ENCODE peak calls at places on chromosomes 6 and 20, in nine cellular contexts. J is heart right ventricle, K is A549, T is fibroblast of lung, E is psoas muscle, V is GM23248, R is SJSA1, W is SK-N-SH, U is gastrocnemius medialis. B is an unnamed sample.

GRCh38 chr20:36008461-36009035 is 40.2 kb downstream of the CNBD2 start:
- DNase-seq in J (no peak), K (no peak), T (no peak), E (no peak), V (no peak), R (no peak), W (no peak), U (no peak), B (no peak)

GRCh38 chr20:1881240-1881835 is 13.9 kb upstream of the SIRPA start:
- DNase-seq in J (peak; percentile 43), K (no peak), T (no peak), E (no peak), V (no peak), R (no peak), W (no peak), U (peak; percentile 53), B (no peak)

GRCh38 chr6:2029130-2029794 is 216.1 kb downstream of the GMDS start:
- DNase-seq in J (no peak), K (no peak), T (no peak), E (no peak), V (no peak), R (no peak), W (no peak), U (no peak), B (no peak)

GRCh38 chr6:141956868-141957267 is 175.9 kb upstream of the GJE1 start:
- DNase-seq in J (no peak), K (no peak), T (no peak), E (no peak), V (no peak), R (no peak), W (no peak), U (no peak), B (no peak)

GRCh38 chr20:31833130-31833930 is 12.1 kb downstream of the FOXS1 start:
- DNase-seq in J (peak; percentile 70), K (peak; percentile 68), T (no peak), E (peak; percentile 75), V (peak; percentile 52), R (peak; percentile 83), W (peak; percentile 90), U (peak; percentile 65), B (peak; percentile 58)

GRCh38 chr6:604579-604978 is 52.3 kb downstream of the HUS1B start:
- DNase-seq in J (no peak), K (no peak), T (no peak), E (no peak), V (no peak), R (no peak), W (no peak), U (no peak), B (no peak)

GRCh38 chr20:63176035-63176434 is 39.9 kb downstream of the YTHDF1 start:
- DNase-seq in J (no peak), K (no peak), T (no peak), E (no peak), V (peak; percentile 32), R (no peak), W (no peak), U (no peak), B (no peak)

GRCh38 chr6:168088161-168089106 is 9.4 kb upstream of the FRMD1 start:
- DNase-seq in J (no peak), K (no peak), T (peak; percentile 59), E (peak; percentile 14), V (peak; percentile 24), R (peak; percentile 9), W (no peak), U (no peak), B (no peak)

GRCh38 chr20:51378171-51378928 is 164.2 kb downstream of the NFATC2 start:
- DNase-seq in J (no peak), K (peak; percentile 43), T (no peak), E (no peak), V (no peak), R (no peak), W (no peak), U (no peak), B (no peak)

GRCh38 chr6:81783893-81784292 is 31.4 kb upstream of the TENT5A start:
- DNase-seq in J (no peak), K (no peak), T (no peak), E (no peak), V (no peak), R (no peak), W (no peak), U (no peak), B (no peak)

GRCh38 chr6:73704260-73704659 is 8.3 kb downstream of the CD109 start:
- DNase-seq in J (no peak), K (peak; percentile 83), T (peak; percentile 99), E (peak; percentile 23), V (peak; percentile 96), R (peak; percentile 93), W (no peak), U (no peak), B (no peak)

GRCh38 chr6:117906454-117906904 is 585 bp upstream of the SLC35F1 start:
- DNase-seq in J (no peak), K (no peak), T (no peak), E (no peak), V (peak; percentile 4), R (no peak), W (no peak), U (no peak), B (no peak)

GRCh38 chr6:43776115-43776798 is 6.2 kb downstream of the VEGFA start:
- DNase-seq in J (no peak), K (no peak), T (no peak), E (no peak), V (no peak), R (no peak), W (no peak), U (peak; percentile 72), B (no peak)

GRCh38 chr20:44166477-44166876 is 20.5 kb downstream of the JPH2 start:
- DNase-seq in J (no peak), K (peak; percentile 65), T (peak; percentile 76), E (peak; percentile 64), V (peak; percentile 77), R (peak; percentile 84), W (no peak), U (peak; percentile 91), B (peak; percentile 67)

GRCh38 chr20:3796477-3797225 is 541 bp downstream of the CDC25B start:
- DNase-seq in J (no peak), K (no peak), T (no peak), E (no peak), V (no peak), R (peak; percentile 43), W (no peak), U (no peak), B (no peak)

GRCh38 chr20:3798405-3798768 is 2.3 kb downstream of the CDC25B start:
- DNase-seq in J (no peak), K (no peak), T (no peak), E (no peak), V (no peak), R (no peak), W (no peak), U (no peak), B (no peak)

GRCh38 chr20:3797226-3797545 is 1.1 kb downstream of the CDC25B start:
- DNase-seq in J (no peak), K (no peak), T (no peak), E (no peak), V (no peak), R (no peak), W (peak; percentile 10), U (no peak), B (no peak)

GRCh38 chr20:3798908-3799248 is 2.8 kb downstream of the CDC25B start:
- DNase-seq in J (no peak), K (no peak), T (no peak), E (no peak), V (no peak), R (no peak), W (no peak), U (no peak), B (no peak)

GRCh38 chr20:3797592-3798404 is 1.7 kb downstream of the CDC25B start:
- DNase-seq in J (no peak), K (no peak), T (peak; percentile 36), E (no peak), V (no peak), R (peak; percentile 62), W (peak; percentile 11), U (no peak), B (no peak)
- H3K4me1 ChIP-seq in J (peaks cover 31% of the 10 kb centered on the region), K (peaks cover 55% of the 10 kb centered on the region), T (peaks cover 23% of the 10 kb centered on the region), E (peaks cover 6% of the 10 kb centered on the region), V (peaks cover 12% of the 10 kb centered on the region), R (peaks cover 37% of the 10 kb centered on the region), W (peaks cover 17% of the 10 kb centered on the region), U (no peaks in the 10 kb centered on the region), B (peaks cover 38% of the 10 kb centered on the region)

DNA sequence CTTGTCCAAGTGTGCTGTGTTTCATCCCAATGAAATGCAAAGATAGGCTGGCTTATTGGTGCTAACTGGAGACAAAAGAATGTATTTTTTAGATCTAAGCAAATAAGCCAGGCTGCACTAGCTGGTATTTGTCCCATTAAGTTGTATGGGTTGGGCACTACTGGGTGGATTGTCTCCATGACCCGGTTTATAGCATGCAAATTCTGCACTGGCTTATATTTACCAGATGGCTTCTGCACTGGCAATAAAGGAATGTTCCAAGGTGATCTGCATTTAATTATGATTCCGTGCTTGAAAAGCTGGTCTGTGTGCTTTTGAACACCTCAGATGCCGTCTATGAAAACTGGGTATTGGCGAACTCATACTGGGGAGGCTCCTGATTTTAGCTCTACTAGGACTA is 61.4 kb upstream of the MOCS1 start:
- DNase-seq in J (no peak), K (no peak), T (no peak), E (no peak), V (no peak), R (no peak), W (no peak), U (no peak), B (no peak)
- H3K9me3 ChIP-seq in J (peaks cover 17% of the 10 kb centered on the region), K (no peaks in the 10 kb centered on the region), T (no peaks in the 10 kb centered on the region), E (peaks cover 15% of the 10 kb centered on the region), V (no peaks in the 10 kb centered on the region), R (peaks cover 7% of the 10 kb centered on the region), W (no peaks in the 10 kb centered on the region), U (no peaks in the 10 kb centered on the region), B (peaks cover 26% of the 10 kb centered on the region)

GRCh38 chr6:35486005-35486925 is 10.6 kb downstream of the TEAD3 start:
- DNase-seq in J (peak; percentile 45), K (no peak), T (no peak), E (peak; percentile 42), V (no peak), R (no peak), W (peak; percentile 25), U (no peak), B (peak; percentile 79)
- H3K4me3 ChIP-seq in J (peak overlapping the region; percentile 39), K (no peak overlapping the region), T (peak overlapping the region; percentile 36), E (no peak overlapping the region), V (no peak overlapping the region), R (no peak overlapping the region), W (no peak overlapping the region), U (no peak overlapping the region), B (peak overlapping the region; percentile 33)

DNA sequence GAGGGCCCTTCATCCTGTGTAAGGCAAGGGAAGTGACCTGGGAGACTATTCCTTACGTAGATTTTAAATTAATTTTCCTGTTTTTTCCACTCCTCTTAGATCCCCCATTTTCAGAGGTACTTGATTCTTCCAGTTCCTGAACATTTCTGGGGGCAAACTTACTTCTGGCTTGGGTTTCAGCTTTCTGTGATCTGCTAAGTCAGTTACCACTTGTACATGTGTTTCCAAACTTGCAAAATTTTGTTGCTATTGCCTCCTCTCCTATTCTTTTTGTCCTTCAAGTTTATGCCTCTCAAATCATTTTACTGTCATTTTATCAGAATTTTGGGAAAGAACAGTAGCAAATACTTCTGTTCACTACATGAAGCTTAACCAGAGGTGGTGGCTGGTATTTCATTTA is 81.2 kb downstream of the QRSL1 start:
- DNase-seq in J (no peak), K (no peak), T (no peak), E (no peak), V (no peak), R (no peak), W (no peak), U (no peak), B (no peak)
- H3K4me1 ChIP-seq in J (no peaks in the 10 kb centered on the region), K (no peaks in the 10 kb centered on the region), T (no peaks in the 10 kb centered on the region), E (no peaks in the 10 kb centered on the region), V (no peaks in the 10 kb centered on the region), R (no peaks in the 10 kb centered on the region), W (no peaks in the 10 kb centered on the region), U (no peaks in the 10 kb centered on the region), B (no peaks in the 10 kb centered on the region)